ENCODE peak calls at places on chromosomes 4 and X, in eight cellular contexts. One of them, this sample, is unnamed. For H3K36me3, the result is how much of the 10 kb centered on the place peaks cover.

GRCh38 chrX:2867191-2867590 is 38.5 kb downstream of the GYG2 start:
- DNase-seq in cardiac muscle cell: no peak
- DNase-seq in transverse colon: no peak
- DNase-seq in GM23248: no peak
- DNase-seq in WERI-Rb-1: no peak
- DNase-seq in right atrium auricular region: peak
- DNase-seq in MG63: no peak
- DNase-seq in neuronal stem cell: no peak
- DNase-seq in this sample: no peak

GRCh38 chr4:147340111-147340510 is 140.8 kb upstream of the EDNRA start:
- DNase-seq in cardiac muscle cell: peak
- DNase-seq in transverse colon: no peak
- DNase-seq in GM23248: peak
- DNase-seq in WERI-Rb-1: no peak
- DNase-seq in right atrium auricular region: no peak
- DNase-seq in MG63: peak
- DNase-seq in neuronal stem cell: no peak
- DNase-seq in this sample: no peak

GRCh38 chr4:102675142-102675541 is 85.6 kb downstream of the MANBA start:
- DNase-seq in cardiac muscle cell: peak
- DNase-seq in transverse colon: no peak
- DNase-seq in GM23248: no peak
- DNase-seq in WERI-Rb-1: no peak
- DNase-seq in right atrium auricular region: no peak
- DNase-seq in MG63: no peak
- DNase-seq in neuronal stem cell: no peak
- DNase-seq in this sample: no peak

GRCh38 chr4:101973331-101973730 is 182.8 kb downstream of the BANK1 start:
- DNase-seq in cardiac muscle cell: no peak
- DNase-seq in transverse colon: no peak
- DNase-seq in GM23248: peak
- DNase-seq in WERI-Rb-1: no peak
- DNase-seq in right atrium auricular region: no peak
- DNase-seq in MG63: no peak
- DNase-seq in neuronal stem cell: no peak
- DNase-seq in this sample: no peak

GRCh38 chr4:62162606-62163005 is 962.5 kb downstream of the ADGRL3 start:
- DNase-seq in cardiac muscle cell: no peak
- DNase-seq in transverse colon: no peak
- DNase-seq in GM23248: no peak
- DNase-seq in WERI-Rb-1: no peak
- DNase-seq in right atrium auricular region: no peak
- DNase-seq in MG63: no peak
- DNase-seq in neuronal stem cell: no peak
- DNase-seq in this sample: no peak

GRCh38 chrX:44748014-44748413 is 95.8 kb upstream of the DUSP21 start:
- DNase-seq in cardiac muscle cell: peak
- DNase-seq in transverse colon: no peak
- DNase-seq in GM23248: peak
- DNase-seq in WERI-Rb-1: no peak
- DNase-seq in right atrium auricular region: no peak
- DNase-seq in MG63: no peak
- DNase-seq in neuronal stem cell: no peak
- DNase-seq in this sample: no peak

GRCh38 chr4:141416677-141417363 is 196.1 kb downstream of the ZNF330 start:
- DNase-seq in cardiac muscle cell: no peak
- DNase-seq in transverse colon: no peak
- DNase-seq in GM23248: peak
- DNase-seq in WERI-Rb-1: no peak
- DNase-seq in right atrium auricular region: no peak
- DNase-seq in MG63: peak
- DNase-seq in neuronal stem cell: no peak
- DNase-seq in this sample: no peak

GRCh38 chr4:39029752-39030694 is 2.2 kb downstream of the TMEM156 start:
- DNase-seq in cardiac muscle cell: no peak
- DNase-seq in transverse colon: no peak
- DNase-seq in GM23248: no peak
- DNase-seq in WERI-Rb-1: no peak
- DNase-seq in right atrium auricular region: no peak
- DNase-seq in MG63: no peak
- DNase-seq in neuronal stem cell: no peak
- DNase-seq in this sample: no peak

GRCh38 chr4:177239878-177240277 is 69.8 kb upstream of the NEIL3 start:
- DNase-seq in cardiac muscle cell: no peak
- DNase-seq in transverse colon: no peak
- DNase-seq in GM23248: peak
- DNase-seq in WERI-Rb-1: no peak
- DNase-seq in right atrium auricular region: no peak
- DNase-seq in MG63: no peak
- DNase-seq in neuronal stem cell: no peak
- DNase-seq in this sample: no peak

GRCh38 chr4:8652181-8653078 is 59.9 kb downstream of the CPZ start:
- DNase-seq in cardiac muscle cell: no peak
- DNase-seq in transverse colon: no peak
- DNase-seq in GM23248: no peak
- DNase-seq in WERI-Rb-1: no peak
- DNase-seq in right atrium auricular region: no peak
- DNase-seq in MG63: no peak
- DNase-seq in neuronal stem cell: no peak
- DNase-seq in this sample: no peak

GRCh38 chr4:110091426-110091825 is 107.0 kb downstream of the ELOVL6 start:
- DNase-seq in cardiac muscle cell: peak
- DNase-seq in transverse colon: no peak
- DNase-seq in GM23248: peak
- DNase-seq in WERI-Rb-1: no peak
- DNase-seq in right atrium auricular region: no peak
- DNase-seq in MG63: peak
- DNase-seq in neuronal stem cell: no peak
- DNase-seq in this sample: no peak

GRCh38 chrX:119783026-119783425 is 8.4 kb downstream of the RPL39 start:
- DNase-seq in cardiac muscle cell: no peak
- DNase-seq in transverse colon: no peak
- DNase-seq in GM23248: no peak
- DNase-seq in WERI-Rb-1: no peak
- DNase-seq in right atrium auricular region: no peak
- DNase-seq in MG63: no peak
- DNase-seq in neuronal stem cell: no peak
- DNase-seq in this sample: no peak

DNA sequence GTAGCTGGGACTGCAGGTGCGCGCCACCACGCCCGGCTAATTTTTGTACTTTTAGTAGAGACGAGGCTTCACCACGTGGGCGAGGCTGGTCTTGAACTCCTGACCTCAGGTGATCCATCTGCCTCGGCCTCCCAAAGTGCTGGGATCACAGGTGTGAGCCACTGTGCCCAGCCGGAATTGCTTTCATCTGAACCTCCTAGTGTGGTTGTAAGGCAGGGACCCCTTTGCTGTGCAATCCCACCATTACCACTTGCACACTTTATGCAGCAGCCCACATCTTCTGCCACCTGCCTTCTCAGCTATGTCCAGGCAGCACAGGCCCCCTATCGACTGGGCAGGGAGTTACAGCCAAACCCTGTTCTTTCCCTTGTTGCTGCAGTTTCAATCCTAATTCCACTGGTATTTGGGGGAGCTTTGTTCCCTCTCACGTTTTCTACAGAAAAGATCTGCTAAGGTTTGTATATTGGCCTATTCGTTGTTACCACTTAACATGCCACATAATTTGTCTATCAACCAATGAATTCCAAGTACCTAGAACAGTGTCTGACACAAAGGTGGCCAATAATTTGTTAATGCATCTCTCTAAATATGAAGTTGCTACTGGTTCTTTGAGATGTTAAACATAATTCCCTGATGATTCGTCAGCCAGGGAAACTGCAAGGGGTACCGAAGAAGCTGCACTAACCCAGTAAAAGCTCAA is 6.5 kb downstream of the RPL39 start:
- DNase-seq in cardiac muscle cell: peak
- DNase-seq in transverse colon: peak
- DNase-seq in GM23248: peak
- DNase-seq in WERI-Rb-1: peak
- DNase-seq in right atrium auricular region: no peak
- DNase-seq in MG63: peak
- DNase-seq in neuronal stem cell: no peak
- DNase-seq in this sample: no peak
- H3K36me3 ChIP-seq in cardiac muscle cell: under half
- H3K36me3 ChIP-seq in transverse colon: under half
- H3K36me3 ChIP-seq in GM23248: under half
- H3K36me3 ChIP-seq in WERI-Rb-1: half or more
- H3K36me3 ChIP-seq in right atrium auricular region: under half
- H3K36me3 ChIP-seq in MG63: half or more
- H3K36me3 ChIP-seq in neuronal stem cell: half or more
- H3K36me3 ChIP-seq in this sample: under half

GRCh38 chr4:168917150-168917779 is 92.8 kb downstream of the CBR4 start:
- DNase-seq in cardiac muscle cell: peak
- DNase-seq in transverse colon: no peak
- DNase-seq in GM23248: peak
- DNase-seq in WERI-Rb-1: no peak
- DNase-seq in right atrium auricular region: no peak
- DNase-seq in MG63: no peak
- DNase-seq in neuronal stem cell: no peak
- DNase-seq in this sample: no peak
- H3K36me3 ChIP-seq in cardiac muscle cell: half or more
- H3K36me3 ChIP-seq in transverse colon: under half
- H3K36me3 ChIP-seq in GM23248: under half
- H3K36me3 ChIP-seq in WERI-Rb-1: under half
- H3K36me3 ChIP-seq in right atrium auricular region: half or more
- H3K36me3 ChIP-seq in MG63: under half
- H3K36me3 ChIP-seq in neuronal stem cell: half or more
- H3K36me3 ChIP-seq in this sample: under half

GRCh38 chr4:151105454-151106032 is 6.1 kb downstream of the RPS3A start:
- DNase-seq in cardiac muscle cell: no peak
- DNase-seq in transverse colon: no peak
- DNase-seq in GM23248: no peak
- DNase-seq in WERI-Rb-1: no peak
- DNase-seq in right atrium auricular region: no peak
- DNase-seq in MG63: no peak
- DNase-seq in neuronal stem cell: no peak
- DNase-seq in this sample: no peak

GRCh38 chr4:151107063-151107462 is 7.6 kb downstream of the RPS3A start:
- DNase-seq in cardiac muscle cell: no peak
- DNase-seq in transverse colon: no peak
- DNase-seq in GM23248: no peak
- DNase-seq in WERI-Rb-1: no peak
- DNase-seq in right atrium auricular region: no peak
- DNase-seq in MG63: no peak
- DNase-seq in neuronal stem cell: no peak
- DNase-seq in this sample: no peak

GRCh38 chr4:151103758-151104157 is 4.3 kb downstream of the RPS3A start:
- DNase-seq in cardiac muscle cell: no peak
- DNase-seq in transverse colon: no peak
- DNase-seq in GM23248: no peak
- DNase-seq in WERI-Rb-1: no peak
- DNase-seq in right atrium auricular region: no peak
- DNase-seq in MG63: no peak
- DNase-seq in neuronal stem cell: no peak
- DNase-seq in this sample: no peak

GRCh38 chr4:151100517-151100916 is 1.1 kb downstream of the RPS3A start:
- DNase-seq in cardiac muscle cell: no peak
- DNase-seq in transverse colon: no peak
- DNase-seq in GM23248: no peak
- DNase-seq in WERI-Rb-1: no peak
- DNase-seq in right atrium auricular region: no peak
- DNase-seq in MG63: no peak
- DNase-seq in neuronal stem cell: no peak
- DNase-seq in this sample: no peak

GRCh38 chr4:151104621-151105020 is 5.2 kb downstream of the RPS3A start:
- DNase-seq in cardiac muscle cell: no peak
- DNase-seq in transverse colon: no peak
- DNase-seq in GM23248: no peak
- DNase-seq in WERI-Rb-1: no peak
- DNase-seq in right atrium auricular region: no peak
- DNase-seq in MG63: no peak
- DNase-seq in neuronal stem cell: no peak
- DNase-seq in this sample: no peak
- H3K36me3 ChIP-seq in cardiac muscle cell: under half
- H3K36me3 ChIP-seq in transverse colon: under half
- H3K36me3 ChIP-seq in GM23248: half or more
- H3K36me3 ChIP-seq in WERI-Rb-1: half or more
- H3K36me3 ChIP-seq in right atrium auricular region: half or more
- H3K36me3 ChIP-seq in MG63: half or more
- H3K36me3 ChIP-seq in neuronal stem cell: half or more
- H3K36me3 ChIP-seq in this sample: under half

DNA sequence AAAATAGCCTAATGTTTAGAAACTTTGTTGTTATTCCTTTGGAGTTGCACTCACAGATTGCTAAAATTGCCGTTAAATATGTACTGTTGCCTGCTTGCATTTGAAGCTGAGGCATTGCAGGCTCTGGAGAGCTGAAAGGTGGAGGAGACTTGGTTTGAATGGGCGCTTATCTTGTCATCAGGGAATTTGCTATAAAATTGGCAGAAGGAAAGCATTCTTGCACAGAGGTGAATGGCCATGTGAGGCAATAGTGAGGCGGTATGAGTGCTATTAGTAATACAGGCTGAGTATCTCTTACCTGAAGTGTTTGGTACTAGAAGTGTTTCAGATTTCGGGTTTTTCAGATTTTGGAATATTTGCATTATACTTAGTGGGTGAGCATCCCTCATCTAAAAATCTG is 41.3 kb downstream of the TRAPPC11 start:
- DNase-seq in cardiac muscle cell: no peak
- DNase-seq in transverse colon: no peak
- DNase-seq in GM23248: no peak
- DNase-seq in WERI-Rb-1: no peak
- DNase-seq in right atrium auricular region: no peak
- DNase-seq in MG63: no peak
- DNase-seq in neuronal stem cell: no peak
- DNase-seq in this sample: no peak
- H3K36me3 ChIP-seq in cardiac muscle cell: half or more
- H3K36me3 ChIP-seq in transverse colon: under half
- H3K36me3 ChIP-seq in GM23248: half or more
- H3K36me3 ChIP-seq in WERI-Rb-1: half or more
- H3K36me3 ChIP-seq in right atrium auricular region: half or more
- H3K36me3 ChIP-seq in MG63: half or more
- H3K36me3 ChIP-seq in neuronal stem cell: half or more
- H3K36me3 ChIP-seq in this sample: under half

GRCh38 chr4:3238721-3239120 is 10.2 kb upstream of the MSANTD1 start:
- DNase-seq in cardiac muscle cell: no peak
- DNase-seq in transverse colon: no peak
- DNase-seq in GM23248: no peak
- DNase-seq in WERI-Rb-1: no peak
- DNase-seq in right atrium auricular region: no peak
- DNase-seq in MG63: no peak
- DNase-seq in neuronal stem cell: no peak
- DNase-seq in this sample: no peak
- H3K36me3 ChIP-seq in cardiac muscle cell: under half
- H3K36me3 ChIP-seq in transverse colon: under half
- H3K36me3 ChIP-seq in GM23248: under half
- H3K36me3 ChIP-seq in WERI-Rb-1: half or more
- H3K36me3 ChIP-seq in right atrium auricular region: under half
- H3K36me3 ChIP-seq in MG63: under half
- H3K36me3 ChIP-seq in neuronal stem cell: half or more
- H3K36me3 ChIP-seq in this sample: half or more